ENCODE peak calls at places on chromosomes 1 and 21, in six cellular contexts. G is stimulated activated naive B cell treated with anti-CD40 and anti-IgM and Interleukin-4, amounts not matched to agents 10 μg/mL and 1 μg/mL and 100 μg/mL, for 72 hours; D is CD8-positive, alpha-beta T cell; C is lower lobe of right lung; E is upper lobe of right lung; J is gastrocnemius medialis. W is an unnamed sample.

GRCh38 chr21:15441060-15441493 is 288.7 kb upstream of the USP25 start:
- ATAC-seq in G (peak), D (no peak), C (no peak), E (no peak), J (no peak), W (no peak)

GRCh38 chr1:242530761-242531160 is 6.3 kb upstream of the PLD5 start:
- ATAC-seq in G (no peak), D (no peak), C (peak), E (no peak), J (no peak), W (no peak)

GRCh38 chr1:67019600-67020136 is 34.3 kb downstream of the SLC35D1 start:
- ATAC-seq in G (no peak), D (no peak), C (no peak), E (no peak), J (no peak), W (no peak)

GRCh38 chr1:119859647-119860046 is 36.7 kb downstream of the ADAM30 start:
- ATAC-seq in G (no peak), D (no peak), C (no peak), E (peak), J (no peak), W (no peak)

GRCh38 chr1:172515927-172516326 is 17.0 kb upstream of the SUCO start:
- ATAC-seq in G (peak), D (no peak), C (no peak), E (peak), J (no peak), W (peak)

GRCh38 chr1:197016751-197017150 is 39.4 kb downstream of the CFHR5 start:
- ATAC-seq in G (no peak), D (no peak), C (no peak), E (no peak), J (no peak), W (no peak)

GRCh38 chr1:109761227-109762038 is 2.3 kb downstream of the EPS8L3 start:
- ATAC-seq in G (no peak), D (no peak), C (no peak), E (no peak), J (no peak), W (no peak)

GRCh38 chr1:22262583-22262982 is 119.7 kb upstream of the WNT4 start:
- ATAC-seq in G (peak), D (no peak), C (no peak), E (no peak), J (no peak), W (no peak)

GRCh38 chr1:85707267-85707989 is 805 bp downstream of the ZNHIT6 start:
- ATAC-seq in G (peak), D (peak), C (no peak), E (no peak), J (peak), W (no peak)

GRCh38 chr1:100359139-100359538 is 6.8 kb downstream of the CDC14A start:
- ATAC-seq in G (no peak), D (no peak), C (peak), E (peak), J (no peak), W (no peak)

W was measured in gastroesophageal sphincter.